ENCODE peak calls at places on chromosomes 11 and 22, in four cellular contexts. One of them, this sample, is unnamed.

GRCh38 chr11:16406226-16406625 is 49.9 kb upstream of the SOX6 start:
- DNase-seq in Daoy: no peak
- DNase-seq in T-helper 9 cell: no peak
- DNase-seq in HepG2: no peak
- DNase-seq in this sample: no peak

GRCh38 chr11:10809373-10810199 is 860 bp upstream of the EIF4G2 start:
- DNase-seq in Daoy: peak
- DNase-seq in T-helper 9 cell: peak
- DNase-seq in HepG2: no peak
- DNase-seq in this sample: peak

GRCh38 chr11:76664578-76665061 is 5.9 kb downstream of the LRRC32 start:
- DNase-seq in Daoy: no peak
- DNase-seq in T-helper 9 cell: no peak
- DNase-seq in HepG2: no peak
- DNase-seq in this sample: no peak

GRCh38 chr11:43035011-43035564 is 276.7 kb upstream of the API5 start:
- DNase-seq in Daoy: no peak
- DNase-seq in T-helper 9 cell: no peak
- DNase-seq in HepG2: no peak
- DNase-seq in this sample: no peak

GRCh38 chr22:30878516-30879365 is 89.8 kb downstream of the MORC2 start:
- DNase-seq in Daoy: no peak
- DNase-seq in T-helper 9 cell: no peak
- DNase-seq in HepG2: peak
- DNase-seq in this sample: no peak

GRCh38 chr11:8018742-8019631 is 31.9 kb downstream of the EIF3F start:
- DNase-seq in Daoy: peak
- DNase-seq in T-helper 9 cell: peak
- DNase-seq in HepG2: peak
- DNase-seq in this sample: no peak

GRCh38 chr11:2212411-2213251 is 41.0 kb upstream of the TH start:
- DNase-seq in Daoy: no peak
- DNase-seq in T-helper 9 cell: no peak
- DNase-seq in HepG2: peak
- DNase-seq in this sample: no peak

GRCh38 chr11:1927151-1928037 is 7.9 kb downstream of the TNNT3 start:
- DNase-seq in Daoy: no peak
- DNase-seq in T-helper 9 cell: no peak
- DNase-seq in HepG2: no peak
- DNase-seq in this sample: no peak

GRCh38 chr11:13110145-13110544 is 101.0 kb downstream of the RASSF10 start:
- DNase-seq in Daoy: no peak
- DNase-seq in T-helper 9 cell: no peak
- DNase-seq in HepG2: no peak
- DNase-seq in this sample: no peak

GRCh38 chr22:12601870-12602779 is 2925.9 kb upstream of the OR11H1 start:
- DNase-seq in Daoy: peak
- DNase-seq in T-helper 9 cell: no peak
- DNase-seq in HepG2: peak
- DNase-seq in this sample: no peak

GRCh38 chr22:31585161-31585859 is 76.7 kb downstream of the PISD start:
- DNase-seq in Daoy: no peak
- DNase-seq in T-helper 9 cell: no peak
- DNase-seq in HepG2: peak
- DNase-seq in this sample: no peak

GRCh38 chr22:49968831-49969661 is 8.5 kb downstream of the PIM3 start:
- DNase-seq in Daoy: peak
- DNase-seq in T-helper 9 cell: no peak
- DNase-seq in HepG2: no peak
- DNase-seq in this sample: no peak

GRCh38 chr11:113505541-113506375 is 30.6 kb upstream of the DRD2 start:
- DNase-seq in Daoy: peak
- DNase-seq in T-helper 9 cell: no peak
- DNase-seq in HepG2: peak
- DNase-seq in this sample: peak